ENCODE peak calls at places on chromosomes 1 and 21, in nine cellular contexts. C, H, N, T, B, R, V, S and I are unnamed samples.

GRCh38 chr1:82919828-82920227 is 1079.1 kb downstream of the TTLL7 start:
- DNase-seq in C (no peak), H (no peak), N (no peak), T (no peak), B (no peak), R (no peak), V (no peak), S (no peak), I (no peak)

GRCh38 chr1:154463512-154463990 is 38.5 kb upstream of the TDRD10 start:
- DNase-seq in C (peak), H (peak), N (peak), T (no peak), B (no peak), R (no peak), V (no peak), S (peak), I (no peak)

GRCh38 chr21:36321325-36322082 is 1.5 kb downstream of the MORC3 start:
- DNase-seq in C (no peak), H (no peak), N (peak), T (peak), B (no peak), R (peak), V (peak), S (peak), I (no peak)

GRCh38 chr1:46519209-46519608 is 29.6 kb downstream of the DMBX1 start:
- DNase-seq in C (no peak), H (no peak), N (peak), T (no peak), B (no peak), R (no peak), V (no peak), S (peak), I (no peak)

GRCh38 chr21:29145837-29146453 is 15.5 kb downstream of the MAP3K7CL start:
- DNase-seq in C (no peak), H (no peak), N (no peak), T (no peak), B (no peak), R (no peak), V (no peak), S (no peak), I (no peak)

GRCh38 chr1:206608108-206608698 is 4.1 kb downstream of the EIF2D start:
- DNase-seq in C (peak), H (no peak), N (peak), T (peak), B (peak), R (peak), V (no peak), S (peak), I (no peak)

GRCh38 chr1:181190362-181191035 is 102.0 kb downstream of the IER5 start:
- DNase-seq in C (no peak), H (no peak), N (no peak), T (no peak), B (no peak), R (no peak), V (no peak), S (no peak), I (no peak)

GRCh38 chr21:37496972-37497371 is 130.4 kb downstream of the DYRK1A start:
- DNase-seq in C (no peak), H (no peak), N (no peak), T (no peak), B (no peak), R (no peak), V (no peak), S (peak), I (no peak)

GRCh38 chr21:34362670-34363069 is 1.1 kb upstream of the KCNE2 start:
- DNase-seq in C (no peak), H (no peak), N (no peak), T (no peak), B (no peak), R (no peak), V (no peak), S (no peak), I (no peak)

GRCh38 chr1:29713857-29714256 is 477.5 kb downstream of the PTPRU start:
- DNase-seq in C (no peak), H (no peak), N (no peak), T (no peak), B (no peak), R (no peak), V (peak), S (no peak), I (no peak)

GRCh38 chr1:156677616-156678596 is 699 bp upstream of the NES start:
- DNase-seq in C (no peak), H (no peak), N (peak), T (peak), B (peak), R (peak), V (peak), S (peak), I (peak)

GRCh38 chr1:37930246-37931142 is 16.4 kb downstream of the INPP5B start:
- DNase-seq in C (no peak), H (peak), N (no peak), T (no peak), B (no peak), R (no peak), V (no peak), S (no peak), I (no peak)

GRCh38 chr1:13730751-13731482 is 30.9 kb downstream of the PRDM2 start:
- DNase-seq in C (peak), H (peak), N (no peak), T (no peak), B (no peak), R (no peak), V (peak), S (peak), I (no peak)

GRCh38 chr1:12249748-12250147 is 19.9 kb downstream of the VPS13D start:
- DNase-seq in C (no peak), H (no peak), N (no peak), T (peak), B (no peak), R (no peak), V (no peak), S (no peak), I (no peak)

GRCh38 chr1:48047116-48047515 is 49.9 kb upstream of the TRABD2B start:
- DNase-seq in C (no peak), H (no peak), N (no peak), T (no peak), B (no peak), R (no peak), V (peak), S (no peak), I (no peak)

GRCh38 chr1:6874298-6874697 is 89.0 kb downstream of the CAMTA1 start:
- DNase-seq in C (no peak), H (no peak), N (no peak), T (no peak), B (no peak), R (no peak), V (no peak), S (no peak), I (no peak)

GRCh38 chr1:228073870-228074545 is 8.5 kb upstream of the ARF1 start:
- DNase-seq in C (no peak), H (no peak), N (peak), T (peak), B (no peak), R (no peak), V (no peak), S (no peak), I (no peak)

GRCh38 chr21:40732243-40732642 is 114.7 kb downstream of the DSCAM start:
- DNase-seq in C (no peak), H (no peak), N (no peak), T (no peak), B (no peak), R (no peak), V (peak), S (no peak), I (no peak)

GRCh38 chr1:244460195-244460594 is 878 bp upstream of the CATSPERE start:
- DNase-seq in C (no peak), H (no peak), N (peak), T (peak), B (no peak), R (peak), V (no peak), S (no peak), I (no peak)

GRCh38 chr1:48617227-48617626 is 145.2 kb upstream of the SPATA6 start:
- DNase-seq in C (no peak), H (no peak), N (peak), T (no peak), B (no peak), R (no peak), V (peak), S (peak), I (no peak)

GRCh38 chr1:217982711-217983405 is 302.2 kb upstream of the RRP15 start:
- DNase-seq in C (no peak), H (no peak), N (peak), T (no peak), B (peak), R (no peak), V (no peak), S (no peak), I (no peak)

GRCh38 chr1:231153726-231154125 is 8.1 kb upstream of the TRIM67 start:
- DNase-seq in C (no peak), H (no peak), N (no peak), T (no peak), B (peak), R (no peak), V (no peak), S (no peak), I (no peak)

GRCh38 chr1:221437924-221438323 is 304.0 kb downstream of the DUSP10 start:
- DNase-seq in C (no peak), H (no peak), N (peak), T (no peak), B (no peak), R (no peak), V (peak), S (peak), I (no peak)

GRCh38 chr1:95033843-95034242 is 38.9 kb downstream of the ALG14 start:
- DNase-seq in C (no peak), H (no peak), N (no peak), T (no peak), B (no peak), R (no peak), V (peak), S (peak), I (no peak)

GRCh38 chr1:156894711-156895407 is 1.3 kb downstream of the PEAR1 start:
- DNase-seq in C (no peak), H (no peak), N (no peak), T (no peak), B (no peak), R (no peak), V (no peak), S (no peak), I (peak)

GRCh38 chr1:6249732-6250689 is 6.0 kb downstream of the HES3 start:
- DNase-seq in C (no peak), H (no peak), N (no peak), T (no peak), B (no peak), R (no peak), V (no peak), S (no peak), I (peak)

GRCh38 chr1:22288593-22289241 is 145.8 kb upstream of the WNT4 start:
- DNase-seq in C (no peak), H (no peak), N (no peak), T (no peak), B (no peak), R (no peak), V (no peak), S (no peak), I (no peak)

GRCh38 chr1:151968058-151968457 is 25.6 kb downstream of the S100A10 start:
- DNase-seq in C (no peak), H (no peak), N (peak), T (peak), B (peak), R (no peak), V (no peak), S (peak), I (no peak)

GRCh38 chr1:21541835-21542234 is 32.6 kb downstream of the ALPL start:
- DNase-seq in C (no peak), H (no peak), N (peak), T (no peak), B (no peak), R (no peak), V (peak), S (peak), I (no peak)

GRCh38 chr1:90768098-90768497 is 51.0 kb upstream of the BARHL2 start:
- DNase-seq in C (no peak), H (no peak), N (peak), T (no peak), B (no peak), R (no peak), V (no peak), S (no peak), I (no peak)